ENCODE peak calls at places on chromosomes 16 and 17, in six cellular contexts. D is uterus, E is NCI-H345, Z is astrocyte, C is hypothalamus, H is fibroblast of mammary gland. Y is an unnamed sample.

GRCh38 chr17:38656959-38657823 is 17.6 kb downstream of the EPOP start:
- DNase-seq in H (no peak), E (no peak), D (no peak), Z (no peak), C (no peak), Y (peak)

GRCh38 chr17:44539664-44540063 is 17.6 kb upstream of the FZD2 start:
- DNase-seq in H (no peak), Z (no peak), D (no peak), E (no peak), C (no peak), Y (no peak)

GRCh38 chr16:7103056-7103455 is 229.6 kb upstream of the RBFOX1 start:
- DNase-seq in C (no peak), Z (no peak), H (no peak), E (no peak), D (no peak), Y (no peak)

GRCh38 chr16:1643521-1643920 is 31.4 kb downstream of the CRAMP1 start:
- DNase-seq in Z (no peak), C (no peak), H (no peak), E (no peak), D (no peak), Y (no peak)

GRCh38 chr17:39174907-39175694 is 9.1 kb upstream of the ARL5C start:
- DNase-seq in Z (no peak), E (peak), D (peak), C (no peak), H (peak), Y (peak)

GRCh38 chr17:29589524-29590260 is at the start of gene GIT1:
- DNase-seq in D (peak), Z (peak), H (peak), E (peak), C (peak), Y (peak)

GRCh38 chr16:77194295-77195231 is 3.6 kb downstream of the MON1B start:
- DNase-seq in C (no peak), H (no peak), D (no peak), Z (no peak), E (no peak), Y (no peak)

GRCh38 chr17:75454193-75454592 is 2.2 kb upstream of the TMEM94 start:
- DNase-seq in H (no peak), Z (no peak), D (no peak), C (no peak), E (no peak), Y (no peak)

GRCh38 chr17:19753661-19754463 is 5.8 kb upstream of the ALDH3A1 start:
- DNase-seq in C (no peak), Z (no peak), D (no peak), H (no peak), E (peak), Y (peak)

GRCh38 chr16:72689851-72690250 is 358.1 kb downstream of the ZFHX3 start:
- DNase-seq in C (no peak), D (no peak), Z (no peak), E (no peak), H (peak), Y (no peak)

GRCh38 chr16:85759136-85759535 is 8.2 kb upstream of the C16orf74 start:
- DNase-seq in E (no peak), H (no peak), Z (no peak), D (no peak), C (no peak), Y (no peak)

GRCh38 chr17:30226878-30227277 is 8.6 kb downstream of the SLC6A4 start:
- DNase-seq in Z (no peak), E (no peak), H (no peak), D (no peak), C (no peak), Y (no peak)

GRCh38 chr16:79623076-79623475 is 22.5 kb upstream of the MAF start:
- DNase-seq in Z (no peak), D (no peak), E (no peak), C (no peak), H (no peak), Y (no peak)

GRCh38 chr16:88453621-88454314 is 688 bp downstream of the ZFPM1 start:
- DNase-seq in E (no peak), H (no peak), D (no peak), Z (no peak), C (no peak), Y (no peak)

GRCh38 chr16:19700319-19700781 is 17.7 kb downstream of the KNOP1 start:
- DNase-seq in D (peak), E (no peak), C (no peak), H (peak), Z (peak), Y (peak)

GRCh38 chr16:1863681-1864460 is 8.1 kb downstream of the MEIOB start:
- DNase-seq in Z (no peak), C (no peak), E (peak), D (no peak), H (peak), Y (peak)

GRCh38 chr16:28309811-28310311 is 17.5 kb downstream of the SBK1 start:
- DNase-seq in C (no peak), E (no peak), H (no peak), D (no peak), Z (no peak), Y (no peak)

GRCh38 chr16:19175492-19176262 is 7.6 kb downstream of the SYT17 start:
- DNase-seq in C (no peak), H (peak), D (no peak), Z (no peak), E (no peak), Y (no peak)

GRCh38 chr16:78809535-78809934 is 710.1 kb downstream of the WWOX start:
- DNase-seq in C (no peak), D (no peak), H (no peak), Z (no peak), E (no peak), Y (no peak)

GRCh38 chr17:50220811-50221210 is 19.4 kb upstream of the COL1A1 start:
- DNase-seq in D (no peak), Z (no peak), C (no peak), H (no peak), E (no peak), Y (no peak)

GRCh38 chr16:29007865-29008593 is 23.2 kb downstream of the LAT start:
- DNase-seq in D (no peak), C (no peak), E (no peak), Z (peak), H (peak), Y (no peak)

GRCh38 chr16:13904179-13904691 is 15.7 kb upstream of the ERCC4 start:
- DNase-seq in E (no peak), C (no peak), Z (no peak), H (no peak), D (no peak), Y (no peak)

GRCh38 chr16:85372627-85373372 is 240.3 kb upstream of the GSE1 start:
- DNase-seq in Z (peak), D (no peak), E (no peak), H (peak), C (no peak), Y (peak)

GRCh38 chr17:81223758-81224122 is 975 bp upstream of the CEP131 start:
- DNase-seq in Z (no peak), C (no peak), D (no peak), E (peak), H (no peak), Y (no peak)

GRCh38 chr17:76277300-76278267 is 12.4 kb downstream of the UBALD2 start:
- DNase-seq in H (no peak), D (no peak), Z (no peak), C (no peak), E (no peak), Y (no peak)

GRCh38 chr16:68296693-68297092 is 14.1 kb downstream of the SLC7A6OS start:
- DNase-seq in Z (no peak), H (no peak), D (no peak), C (no peak), E (no peak), Y (no peak)

GRCh38 chr17:49941427-49941826 is 27.6 kb upstream of the DLX4 start:
- DNase-seq in Z (no peak), D (no peak), C (no peak), E (no peak), H (no peak), Y (no peak)